ENCODE peak calls at places on chromosomes 1 and 21, in four cellular contexts. N is tibial artery, C is Panc1, Q is heart right ventricle. P is an unnamed sample.

GRCh38 chr21:18373631-18374030 is 30.0 kb downstream of the TMPRSS15 start:
- DNase-seq in N (no peak), C (no peak), Q (no peak), P (no peak)

GRCh38 chr1:10852486-10852885 is 56.0 kb upstream of the CASZ1 start:
- DNase-seq in N (no peak), C (no peak), Q (no peak), P (no peak)

GRCh38 chr1:94807742-94808491 is 12.2 kb upstream of the SLC44A3 start:
- DNase-seq in N (no peak), C (no peak), Q (no peak), P (no peak)

GRCh38 chr1:87024936-87025537 is 110.6 kb downstream of the HS2ST1 start:
- DNase-seq in N (no peak), C (peak), Q (no peak), P (no peak)

GRCh38 chr1:157105988-157106812 is 6.6 kb upstream of the ETV3L start:
- DNase-seq in N (peak), C (no peak), Q (no peak), P (no peak)

GRCh38 chr1:150162862-150163706 is 13.4 kb downstream of the PLEKHO1 start:
- DNase-seq in N (peak), C (no peak), Q (peak), P (peak)

GRCh38 chr1:1358433-1359201 is at the start of gene MXRA8:
- DNase-seq in N (peak), C (no peak), Q (peak), P (no peak)

GRCh38 chr1:119341372-119341947 is 27.1 kb upstream of the HAO2 start:
- DNase-seq in N (no peak), C (no peak), Q (no peak), P (no peak)

GRCh38 chr1:5982868-5983267 is 9.4 kb downstream of the NPHP4 start:
- DNase-seq in N (no peak), C (no peak), Q (no peak), P (no peak)
- H3K27ac ChIP-seq in N (no peak), C (no peak), Q (no peak), P (no peak)

GRCh38 chr21:41164981-41165650 is 2.8 kb upstream of the BACE2 start:
- DNase-seq in N (no peak), C (peak), Q (no peak), P (no peak)
- H3K27ac ChIP-seq in N (peak), C (no peak), Q (no peak), P (no peak)

GRCh38 chr1:46615088-46615487 is 1.5 kb downstream of the MOB3C start:
- DNase-seq in N (no peak), C (no peak), Q (no peak), P (no peak)
- H3K27ac ChIP-seq in N (peak), C (peak), Q (no peak), P (no peak)

DNA sequence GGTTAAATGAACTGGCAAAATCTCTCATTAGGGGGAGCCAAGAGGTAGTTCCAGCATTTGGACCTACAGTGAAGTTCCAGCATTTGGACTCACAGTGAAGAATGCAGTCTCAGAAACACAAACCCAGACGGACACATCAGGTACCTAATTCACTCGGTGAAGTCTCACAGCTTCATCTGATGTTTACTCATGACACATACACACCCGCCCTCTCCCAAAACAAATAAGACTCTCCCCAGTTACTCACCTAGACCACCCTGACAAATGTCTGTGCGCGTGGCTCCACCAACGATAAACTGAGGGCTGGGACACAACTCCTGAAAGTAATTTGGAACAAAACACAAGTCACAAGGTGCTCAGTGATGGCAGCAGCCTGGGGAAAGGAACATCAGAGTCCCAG is 11.4 kb downstream of the CAPN8 start:
- DNase-seq in N (no peak), C (no peak), Q (no peak), P (no peak)
- H3K27ac ChIP-seq in N (no peak), C (peak), Q (no peak), P (no peak)

DNA sequence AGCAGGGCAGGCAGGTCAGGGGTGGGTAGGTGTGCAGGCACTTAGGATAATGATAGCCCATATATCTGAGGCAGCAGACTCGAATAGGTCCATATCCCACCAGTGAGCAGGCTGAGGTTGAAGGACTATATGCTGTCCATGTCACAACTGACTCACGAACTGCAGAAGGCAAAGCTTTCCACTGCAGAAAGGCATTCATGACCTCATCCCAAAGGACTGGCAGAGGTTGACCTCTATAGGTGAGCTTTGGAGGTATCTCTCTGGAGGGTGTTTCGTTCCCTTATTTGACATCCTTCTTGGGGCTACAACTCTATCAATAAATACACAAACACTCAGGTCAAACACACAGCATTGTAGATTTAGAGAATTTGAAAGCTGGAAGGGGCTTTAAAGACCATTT is 42.8 kb upstream of the MARK1 start:
- DNase-seq in N (no peak), C (no peak), Q (no peak), P (no peak)
- H3K27ac ChIP-seq in N (peak), C (no peak), Q (no peak), P (no peak)

GRCh38 chr1:24768873-24769605 is 23.8 kb downstream of the CLIC4 start:
- DNase-seq in N (no peak), C (no peak), Q (no peak), P (no peak)

GRCh38 chr1:24771574-24771973 is 26.3 kb downstream of the CLIC4 start:
- DNase-seq in N (no peak), C (no peak), Q (no peak), P (no peak)

GRCh38 chr1:24767351-24767750 is 22.1 kb downstream of the CLIC4 start:
- DNase-seq in N (no peak), C (no peak), Q (no peak), P (no peak)

GRCh38 chr1:24770891-24771290 is 25.6 kb downstream of the CLIC4 start:
- DNase-seq in N (no peak), C (no peak), Q (no peak), P (no peak)

DNA sequence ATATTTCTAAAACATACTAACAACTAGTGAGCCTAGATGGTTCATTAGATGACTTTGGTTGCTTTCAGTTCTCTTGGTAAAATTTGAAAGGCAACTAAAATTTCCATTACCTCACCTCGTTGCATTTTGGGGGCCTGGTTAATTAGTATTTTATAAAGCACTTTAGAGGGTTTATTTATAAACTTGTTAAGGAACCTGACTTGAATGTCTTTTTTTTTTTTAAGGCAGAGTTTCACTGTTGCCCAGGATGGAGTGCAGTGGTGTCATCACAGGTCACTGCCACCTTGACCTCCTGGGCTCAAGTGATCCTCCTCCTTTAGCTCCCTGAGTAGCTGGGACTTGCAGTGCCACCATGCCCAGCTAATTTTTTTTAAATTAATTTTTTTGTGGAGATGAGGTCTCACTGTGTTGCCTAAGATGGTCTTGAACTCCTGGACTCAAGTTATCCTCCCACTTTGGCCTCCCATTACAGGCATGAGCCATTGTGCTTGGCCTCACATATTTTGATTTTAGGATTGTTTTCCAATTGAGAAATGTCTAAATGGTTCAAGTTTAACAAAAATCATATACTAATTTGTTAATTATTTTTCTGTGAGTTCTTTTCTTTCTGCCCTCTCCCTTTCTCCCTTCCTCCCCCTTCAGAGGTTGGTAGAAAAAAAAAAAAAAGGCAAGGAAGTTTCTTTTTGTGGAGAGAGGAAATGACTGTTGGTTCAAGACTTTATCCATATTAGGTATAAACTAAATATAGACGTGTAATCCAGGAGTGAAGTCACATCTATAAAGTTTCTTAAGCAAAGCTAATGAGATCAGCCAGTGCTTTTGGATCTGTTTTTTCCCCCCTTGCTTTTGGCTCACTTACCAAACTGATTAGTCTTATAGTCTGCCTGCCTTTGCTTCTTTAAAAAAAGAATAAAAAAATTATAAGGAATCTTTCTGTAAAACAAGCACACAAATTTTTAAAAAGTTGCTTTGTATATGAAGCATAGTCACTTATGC is 24.7 kb downstream of the CLIC4 start:
- DNase-seq in N (no peak), C (no peak), Q (no peak), P (no peak)
- H3K27ac ChIP-seq in N (peak), C (no peak), Q (peak), P (peak)

GRCh38 chr1:214923516-214923915 is 159.0 kb upstream of the KCNK2 start:
- DNase-seq in N (no peak), C (no peak), Q (no peak), P (no peak)
- H3K27ac ChIP-seq in N (no peak), C (no peak), Q (no peak), P (no peak)

GRCh38 chr1:236753554-236753953 is 41.5 kb upstream of the MTR start:
- DNase-seq in N (no peak), C (no peak), Q (no peak), P (no peak)
- H3K27ac ChIP-seq in N (no peak), C (no peak), Q (no peak), P (peak)

GRCh38 chr1:34266127-34266951 is 89.6 kb downstream of the C1orf94 start:
- DNase-seq in N (no peak), C (no peak), Q (no peak), P (peak)
- H3K27ac ChIP-seq in N (no peak), C (no peak), Q (no peak), P (peak)

P was measured in caudate nucleus.